ENCODE peak calls at places on chromosomes 12 and 14, in ten cellular contexts. Z, U, L, X, O, D, N, F, K and P are unnamed samples.

GRCh38 chr12:78671295-78671694 is 193.3 kb upstream of the SYT1 start:
- DNase-seq in Z (no peak), U (no peak), L (no peak), X (no peak), O (peak), D (peak), N (peak), F (no peak), K (no peak), P (peak)

GRCh38 chr14:41830679-41831078 is 224.0 kb downstream of the LRFN5 start:
- DNase-seq in Z (no peak), U (no peak), L (no peak), X (no peak), O (no peak), D (no peak), N (peak), F (no peak), K (no peak), P (peak)

GRCh38 chr12:119857036-119857435 is 20.1 kb downstream of the CIT start:
- DNase-seq in Z (no peak), U (no peak), L (peak), X (no peak), O (no peak), D (no peak), N (no peak), F (no peak), K (no peak), P (peak)

GRCh38 chr14:92958373-92959188 is 35.6 kb downstream of the CHGA start:
- DNase-seq in Z (peak), U (no peak), L (peak), X (no peak), O (no peak), D (no peak), N (no peak), F (no peak), K (no peak), P (no peak)

GRCh38 chr14:77866932-77867331 is 67.0 kb downstream of the ADCK1 start:
- DNase-seq in Z (no peak), U (no peak), L (no peak), X (peak), O (no peak), D (no peak), N (no peak), F (no peak), K (no peak), P (no peak)

GRCh38 chr14:100341301-100342031 is 18.3 kb downstream of the SLC25A47 start:
- DNase-seq in Z (no peak), U (no peak), L (peak), X (no peak), O (peak), D (peak), N (peak), F (no peak), K (peak), P (peak)

GRCh38 chr12:27901959-27902358 is 70.6 kb downstream of the PTHLH start:
- DNase-seq in Z (no peak), U (no peak), L (no peak), X (no peak), O (no peak), D (no peak), N (no peak), F (no peak), K (no peak), P (peak)

GRCh38 chr12:116657921-116658495 is 79.9 kb downstream of the SPRING1 start:
- DNase-seq in Z (no peak), U (no peak), L (peak), X (no peak), O (no peak), D (no peak), N (no peak), F (no peak), K (no peak), P (no peak)

GRCh38 chr12:52805000-52805399 is 8.9 kb downstream of the KRT4 start:
- DNase-seq in Z (no peak), U (no peak), L (no peak), X (no peak), O (no peak), D (no peak), N (no peak), F (no peak), K (no peak), P (no peak)

GRCh38 chr14:37197421-37198272 is at the start of gene MIPOL1:
- DNase-seq in Z (peak), U (peak), L (peak), X (peak), O (peak), D (peak), N (peak), F (peak), K (peak), P (peak)

GRCh38 chr12:48680861-48681260 is 1.2 kb downstream of the KANSL2 start:
- DNase-seq in Z (no peak), U (no peak), L (no peak), X (no peak), O (no peak), D (no peak), N (no peak), F (no peak), K (no peak), P (no peak)
- H3K4me3 ChIP-seq in Z (no peak), U (peak), L (peak), X (peak), O (peak), D (peak), N (peak), F (peak), K (peak), P (peak)

GRCh38 chr14:83826838-83827237 is 1703.1 kb upstream of the FLRT2 start:
- DNase-seq in Z (no peak), U (no peak), L (no peak), X (no peak), O (no peak), D (no peak), N (no peak), F (no peak), K (no peak), P (peak)
- TF ChIP-seq CTCF in Z (no peak), U (no peak), L (no peak), X (no peak), O (no peak), D (no peak), N (peak), F (no peak), K (no peak), P (peak)

GRCh38 chr12:76847260-76847659 is 31.6 kb downstream of the CSRP2 start:
- DNase-seq in Z (no peak), U (no peak), L (no peak), X (no peak), O (no peak), D (no peak), N (no peak), F (no peak), K (no peak), P (no peak)

DNA sequence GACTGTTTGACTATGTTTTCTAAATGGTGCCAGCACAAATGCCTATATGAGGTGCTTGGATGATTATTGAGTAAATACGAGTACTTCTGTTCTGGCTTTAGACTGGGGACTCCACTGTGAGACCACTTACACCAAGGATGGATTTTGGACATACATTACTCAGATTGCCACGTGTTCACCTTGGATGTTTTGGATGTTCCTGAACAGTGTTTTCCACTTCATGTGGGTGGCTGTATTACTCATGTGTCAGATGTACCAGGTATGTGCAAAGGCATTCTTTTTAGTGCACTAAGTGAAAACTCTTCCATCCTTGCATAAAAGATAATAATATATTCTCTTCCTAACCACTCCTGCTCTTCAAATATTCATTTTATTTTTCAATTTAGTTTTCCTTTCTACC is 30.7 kb downstream of the CSRP2 start:
- DNase-seq in Z (no peak), U (no peak), L (no peak), X (no peak), O (no peak), D (no peak), N (no peak), F (no peak), K (no peak), P (no peak)
- H3K4me3 ChIP-seq in Z (no peak), U (no peak), L (no peak), X (no peak), O (no peak), D (no peak), N (no peak), F (no peak), K (no peak), P (no peak)

GRCh38 chr14:78904094-78904493 is 733.9 kb downstream of the NRXN3 start:
- DNase-seq in Z (no peak), U (no peak), L (no peak), X (no peak), O (no peak), D (no peak), N (no peak), F (no peak), K (no peak), P (no peak)
- TF ChIP-seq CTCF in Z (no peak), U (peak), L (no peak), X (no peak), O (no peak), D (no peak), N (no peak), F (no peak), K (no peak), P (no peak)